ENCODE peak calls at places on chromosomes 12 and 14, in five cellular contexts. One of them, this sample, is unnamed.
A peak's percentile ranks its signal among the peaks of the same experiment; 100 is the strongest.

GRCh38 chr12:20865873-20866272 is 55.4 kb downstream of the SLCO1B3 start:
- DNase-seq in H1: no peak
- DNase-seq in HepG2: no peak
- DNase-seq in GM12878: no peak
- DNase-seq in K562: no peak
- DNase-seq in this sample: no peak

GRCh38 chr12:90163975-90164374 is 455.3 kb upstream of the ATP2B1 start:
- DNase-seq in H1: no peak
- DNase-seq in HepG2: no peak
- DNase-seq in GM12878: no peak
- DNase-seq in K562: no peak
- DNase-seq in this sample: no peak

GRCh38 chr14:100800041-100800440 is 25.9 kb upstream of the MEG3 start:
- DNase-seq in H1: no peak
- DNase-seq in HepG2: no peak
- DNase-seq in GM12878: no peak
- DNase-seq in K562: no peak
- DNase-seq in this sample: no peak

GRCh38 chr12:45725631-45726593 is 3.6 kb upstream of the ARID2 start:
- DNase-seq in H1: no peak
- DNase-seq in HepG2: peak; percentile 33
- DNase-seq in GM12878: no peak
- DNase-seq in K562: peak; percentile 42
- DNase-seq in this sample: no peak

GRCh38 chr12:79426121-79426520 is 264.6 kb downstream of the PAWR start:
- DNase-seq in H1: no peak
- DNase-seq in HepG2: no peak
- DNase-seq in GM12878: no peak
- DNase-seq in K562: no peak
- DNase-seq in this sample: no peak

GRCh38 chr14:29016050-29016900 is 249.7 kb downstream of the FOXG1 start:
- DNase-seq in H1: peak; percentile 59
- DNase-seq in HepG2: peak; percentile 78
- DNase-seq in GM12878: no peak
- DNase-seq in K562: peak; percentile 15
- DNase-seq in this sample: no peak

GRCh38 chr12:74242088-74242487 is 295.5 kb upstream of the ATXN7L3B start:
- DNase-seq in H1: no peak
- DNase-seq in HepG2: no peak
- DNase-seq in GM12878: no peak
- DNase-seq in K562: no peak
- DNase-seq in this sample: no peak

GRCh38 chr14:77043177-77043983 is 14.9 kb upstream of the IRF2BPL start:
- DNase-seq in H1: no peak
- DNase-seq in HepG2: peak; percentile 89
- DNase-seq in GM12878: peak; percentile 60
- DNase-seq in K562: no peak
- DNase-seq in this sample: no peak

GRCh38 chr14:67510121-67510520 is 21.6 kb upstream of the TMEM229B start:
- DNase-seq in H1: no peak
- DNase-seq in HepG2: no peak
- DNase-seq in GM12878: no peak
- DNase-seq in K562: no peak
- DNase-seq in this sample: no peak

GRCh38 chr12:104632724-104633181 is 176.0 kb downstream of the CHST11 start:
- DNase-seq in H1: no peak
- DNase-seq in HepG2: no peak
- DNase-seq in GM12878: no peak
- DNase-seq in K562: no peak
- DNase-seq in this sample: no peak

GRCh38 chr12:6667559-6668210 is 4.8 kb upstream of the ING4 start:
- DNase-seq in H1: no peak
- DNase-seq in HepG2: no peak
- DNase-seq in GM12878: no peak
- DNase-seq in K562: no peak
- DNase-seq in this sample: peak; percentile 21

GRCh38 chr14:33393895-33394405 is 455.3 kb downstream of the NPAS3 start:
- DNase-seq in H1: no peak
- DNase-seq in HepG2: no peak
- DNase-seq in GM12878: no peak
- DNase-seq in K562: no peak
- DNase-seq in this sample: no peak

GRCh38 chr14:73797540-73797925 is 54.1 kb upstream of the PTGR2 start:
- DNase-seq in H1: no peak
- DNase-seq in HepG2: no peak
- DNase-seq in GM12878: no peak
- DNase-seq in K562: no peak
- DNase-seq in this sample: no peak

GRCh38 chr12:41656454-41656853 is 468.3 kb downstream of the PDZRN4 start:
- DNase-seq in H1: no peak
- DNase-seq in HepG2: no peak
- DNase-seq in GM12878: no peak
- DNase-seq in K562: no peak
- DNase-seq in this sample: no peak

GRCh38 chr12:57477710-57478681 is 1.7 kb downstream of the ARHGAP9 start:
- DNase-seq in H1: no peak
- DNase-seq in HepG2: no peak
- DNase-seq in GM12878: peak; percentile 41
- DNase-seq in K562: peak; percentile 48
- DNase-seq in this sample: no peak

GRCh38 chr12:46387697-46388096 is 15.1 kb upstream of the SLC38A2 start:
- DNase-seq in H1: no peak
- DNase-seq in HepG2: no peak
- DNase-seq in GM12878: no peak
- DNase-seq in K562: no peak
- DNase-seq in this sample: no peak

GRCh38 chr14:99300190-99300589 is 28.2 kb upstream of the BCL11B start:
- DNase-seq in H1: no peak
- DNase-seq in HepG2: no peak
- DNase-seq in GM12878: no peak
- DNase-seq in K562: no peak
- DNase-seq in this sample: no peak

GRCh38 chr12:23760495-23760894 is 189.0 kb downstream of the SOX5 start:
- DNase-seq in H1: no peak
- DNase-seq in HepG2: no peak
- DNase-seq in GM12878: no peak
- DNase-seq in K562: no peak
- DNase-seq in this sample: no peak

GRCh38 chr12:119593578-119594398 is at the start of gene TMEM233:
- DNase-seq in H1: no peak
- DNase-seq in HepG2: no peak
- DNase-seq in GM12878: no peak
- DNase-seq in K562: no peak
- DNase-seq in this sample: no peak

GRCh38 chr14:70237710-70238109 is 49.0 kb upstream of the SLC8A3 start:
- DNase-seq in H1: no peak
- DNase-seq in HepG2: no peak
- DNase-seq in GM12878: no peak
- DNase-seq in K562: peak; percentile 81
- DNase-seq in this sample: no peak

GRCh38 chr12:104648746-104649145 is 192.0 kb downstream of the CHST11 start:
- DNase-seq in H1: no peak
- DNase-seq in HepG2: no peak
- DNase-seq in GM12878: no peak
- DNase-seq in K562: no peak
- DNase-seq in this sample: no peak

GRCh38 chr14:19743256-19743655 is at the start of gene OR4Q3:
- DNase-seq in H1: no peak
- DNase-seq in HepG2: no peak
- DNase-seq in GM12878: no peak
- DNase-seq in K562: no peak
- DNase-seq in this sample: no peak

GRCh38 chr12:124626841-124627502 is 59.6 kb upstream of the NCOR2 start:
- DNase-seq in H1: no peak
- DNase-seq in HepG2: no peak
- DNase-seq in GM12878: no peak
- DNase-seq in K562: no peak
- DNase-seq in this sample: no peak

GRCh38 chr12:72015895-72016294 is 77.2 kb downstream of the TPH2 start:
- DNase-seq in H1: no peak
- DNase-seq in HepG2: no peak
- DNase-seq in GM12878: no peak
- DNase-seq in K562: no peak
- DNase-seq in this sample: no peak

GRCh38 chr12:72012874-72013273 is 74.2 kb downstream of the TPH2 start:
- DNase-seq in H1: no peak
- DNase-seq in HepG2: no peak
- DNase-seq in GM12878: no peak
- DNase-seq in K562: no peak
- DNase-seq in this sample: no peak

GRCh38 chr12:72017054-72017651 is 78.5 kb downstream of the TPH2 start:
- DNase-seq in H1: peak; percentile 50
- DNase-seq in HepG2: peak; percentile 62
- DNase-seq in GM12878: peak; percentile 42
- DNase-seq in K562: peak; percentile 61
- DNase-seq in this sample: peak; percentile 85

DNA sequence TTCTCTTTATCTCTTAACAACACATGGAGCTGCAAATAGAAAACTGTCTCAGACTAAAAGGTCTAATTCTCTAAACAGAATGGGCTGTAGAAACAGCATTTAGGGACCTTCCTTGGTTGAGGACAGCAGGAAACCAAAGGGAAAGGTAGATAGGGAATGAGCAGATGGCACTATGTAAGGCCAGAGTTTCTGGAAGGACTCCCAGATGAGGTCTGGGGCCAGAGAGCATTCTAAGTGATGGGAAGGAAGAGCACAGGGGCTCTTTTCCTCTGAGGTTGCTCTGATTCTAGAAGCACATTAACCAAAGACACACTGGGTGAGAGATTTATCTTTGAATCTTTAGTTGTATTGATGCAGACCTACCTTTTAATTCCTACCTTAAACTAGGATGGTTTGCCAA is 79.4 kb downstream of the TPH2 start:
- DNase-seq in H1: no peak
- DNase-seq in HepG2: no peak
- DNase-seq in GM12878: no peak
- DNase-seq in K562: no peak
- DNase-seq in this sample: no peak
- TF ChIP-seq RAD21 in H1: no peak
- TF ChIP-seq RAD21 in HepG2: no peak
- TF ChIP-seq RAD21 in GM12878: no peak
- TF ChIP-seq RAD21 in K562: no peak
- TF ChIP-seq RAD21 in this sample: no peak

GRCh38 chr12:109600481-109600880 is 26.9 kb downstream of the MVK start:
- DNase-seq in H1: no peak
- DNase-seq in HepG2: no peak
- DNase-seq in GM12878: no peak
- DNase-seq in K562: no peak
- DNase-seq in this sample: no peak
- TF ChIP-seq ZNF274 in H1: no peak
- TF ChIP-seq ZNF274 in HepG2: no peak
- TF ChIP-seq ZNF274 in GM12878: no peak
- TF ChIP-seq ZNF274 in K562: no peak
- TF ChIP-seq ZNF274 in this sample: no peak

DNA sequence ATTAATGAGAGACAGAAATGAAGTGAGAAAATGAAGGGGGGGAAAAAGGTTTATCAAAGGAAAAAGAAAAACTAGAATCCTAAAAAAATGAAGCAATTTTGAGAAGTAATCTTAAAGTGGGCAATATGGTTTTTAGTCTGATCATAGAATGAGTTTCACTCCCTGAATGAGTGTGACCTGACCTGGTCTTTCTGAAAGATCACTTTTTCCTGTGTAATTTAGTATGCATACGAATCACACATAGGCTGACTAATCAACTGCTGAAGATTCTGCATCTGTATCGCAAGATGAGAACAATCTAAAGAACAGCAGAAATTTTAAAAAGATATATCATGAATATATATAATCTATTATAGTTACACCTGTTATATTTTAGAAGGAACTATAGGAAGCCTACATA is 11.3 kb downstream of the GNPTAB start:
- DNase-seq in H1: no peak
- DNase-seq in HepG2: no peak
- DNase-seq in GM12878: no peak
- DNase-seq in K562: no peak
- DNase-seq in this sample: no peak
- TF ChIP-seq RAD21 in H1: no peak
- TF ChIP-seq RAD21 in HepG2: no peak
- TF ChIP-seq RAD21 in GM12878: no peak
- TF ChIP-seq RAD21 in K562: no peak
- TF ChIP-seq RAD21 in this sample: no peak

GRCh38 chr12:32431025-32431424 is 31.7 kb downstream of the FGD4 start:
- DNase-seq in H1: no peak
- DNase-seq in HepG2: no peak
- DNase-seq in GM12878: no peak
- DNase-seq in K562: no peak
- DNase-seq in this sample: no peak
- TF ChIP-seq ZNF274 in H1: no peak
- TF ChIP-seq ZNF274 in HepG2: no peak
- TF ChIP-seq ZNF274 in GM12878: no peak
- TF ChIP-seq ZNF274 in K562: no peak
- TF ChIP-seq ZNF274 in this sample: no peak

GRCh38 chr12:69885656-69886055 is 60.6 kb downstream of the MYRFL start:
- DNase-seq in H1: no peak
- DNase-seq in HepG2: no peak
- DNase-seq in GM12878: no peak
- DNase-seq in K562: no peak
- DNase-seq in this sample: no peak

GRCh38 chr12:69881771-69882170 is 56.7 kb downstream of the MYRFL start:
- DNase-seq in H1: no peak
- DNase-seq in HepG2: no peak
- DNase-seq in GM12878: no peak
- DNase-seq in K562: no peak
- DNase-seq in this sample: no peak

GRCh38 chr12:69879007-69879960 is 54.3 kb downstream of the MYRFL start:
- DNase-seq in H1: no peak
- DNase-seq in HepG2: peak; percentile 51
- DNase-seq in GM12878: no peak
- DNase-seq in K562: peak; percentile 78
- DNase-seq in this sample: peak; percentile 59

GRCh38 chr12:69884386-69884785 is 59.4 kb downstream of the MYRFL start:
- DNase-seq in H1: no peak
- DNase-seq in HepG2: no peak
- DNase-seq in GM12878: no peak
- DNase-seq in K562: no peak
- DNase-seq in this sample: no peak

GRCh38 chr12:69880566-69880965 is 55.5 kb downstream of the MYRFL start:
- DNase-seq in H1: no peak
- DNase-seq in HepG2: no peak
- DNase-seq in GM12878: no peak
- DNase-seq in K562: no peak
- DNase-seq in this sample: peak; percentile 22
- TF ChIP-seq RAD21 in H1: peak; percentile 79
- TF ChIP-seq RAD21 in HepG2: no peak
- TF ChIP-seq RAD21 in GM12878: no peak
- TF ChIP-seq RAD21 in K562: peak; percentile 27
- TF ChIP-seq RAD21 in this sample: peak; percentile 33